ENCODE peak calls at places on chromosome 10, in nine cellular contexts. F is GM10248; J is NCI-H510A; H is stimulated activated CD8-positive, alpha-beta memory T cell treated with anti-CD3 and anti-CD28 coated beads, Interleukin-15, amount 100 ng/mL, for 4 hours; T is HFFc6; V is activated CD8-positive, alpha-beta memory T cell treated with anti-CD3 and anti-CD28 coated beads for 24 hours; Z is endodermal cell; P is ELF-1; Q is substantia nigra. X is an unnamed sample.

GRCh38 chr10:103822052-103822716 is 33.2 kb downstream of the SH3PXD2A start:
- DNase-seq in F (no peak), J (no peak), H (no peak), T (no peak), V (no peak), Z (no peak), P (no peak), Q (no peak), X (no peak)

GRCh38 chr10:97572214-97572989 is at the start of gene ANKRD2:
- DNase-seq in F (peak), J (no peak), H (no peak), T (peak), V (peak), Z (peak), P (peak), Q (peak), X (peak)

GRCh38 chr10:122336332-122336731 is 38.2 kb upstream of the PLEKHA1 start:
- DNase-seq in F (no peak), J (no peak), H (no peak), T (no peak), V (no peak), Z (no peak), P (no peak), Q (no peak), X (no peak)

GRCh38 chr10:12887780-12888179 is 113.7 kb downstream of the CCDC3 start:
- DNase-seq in F (no peak), J (no peak), H (no peak), T (no peak), V (no peak), Z (no peak), P (no peak), Q (no peak), X (no peak)

GRCh38 chr10:79346012-79346340 is 1.3 kb upstream of the PPIF start:
- DNase-seq in F (no peak), J (no peak), H (no peak), T (no peak), V (no peak), Z (no peak), P (no peak), Q (no peak), X (no peak)

GRCh38 chr10:66783296-66783695 is 142.5 kb upstream of the LRRTM3 start:
- DNase-seq in F (no peak), J (no peak), H (no peak), T (peak), V (no peak), Z (no peak), P (no peak), Q (no peak), X (no peak)

GRCh38 chr10:18501198-18501597 is 150.2 kb downstream of the NSUN6 start:
- DNase-seq in F (peak), J (no peak), H (no peak), T (peak), V (no peak), Z (no peak), P (no peak), Q (no peak), X (peak)

GRCh38 chr10:21926949-21927348 is 76.6 kb downstream of the DNAJC1 start:
- DNase-seq in F (no peak), J (no peak), H (no peak), T (peak), V (no peak), Z (no peak), P (no peak), Q (no peak), X (no peak)

GRCh38 chr10:70093335-70093944 is 39.2 kb downstream of the AIFM2 start:
- DNase-seq in F (no peak), J (no peak), H (no peak), T (no peak), V (peak), Z (no peak), P (no peak), Q (no peak), X (peak)

GRCh38 chr10:88676283-88677060 is 12.2 kb downstream of the LIPF start:
- DNase-seq in F (no peak), J (no peak), H (no peak), T (no peak), V (no peak), Z (no peak), P (no peak), Q (no peak), X (no peak)

GRCh38 chr10:70829543-70829942 is 13.8 kb downstream of the SGPL1 start:
- DNase-seq in F (no peak), J (no peak), H (no peak), T (no peak), V (no peak), Z (no peak), P (no peak), Q (no peak), X (no peak)

GRCh38 chr10:70814126-70814525 is 1.6 kb upstream of the SGPL1 start:
- DNase-seq in F (no peak), J (no peak), H (no peak), T (no peak), V (no peak), Z (no peak), P (no peak), Q (no peak), X (no peak)

X was measured in T-helper 2 cell.